ENCODE peak calls at places on chromosomes 3 and 15, in eight cellular contexts. O, T, P, S, A, I, J and Z are unnamed samples.

GRCh38 chr15:27956285-27956684 is 142.8 kb downstream of the OCA2 start:
- DNase-seq in O (no peak), T (no peak), P (peak), S (no peak), A (no peak), I (no peak), J (no peak), Z (no peak)

GRCh38 chr3:179272385-179272784 is 21.5 kb upstream of the KCNMB3 start:
- DNase-seq in O (no peak), T (no peak), P (no peak), S (no peak), A (no peak), I (no peak), J (no peak), Z (no peak)

GRCh38 chr3:28053759-28054158 is 187.7 kb upstream of the CMC1 start:
- DNase-seq in O (no peak), T (no peak), P (no peak), S (no peak), A (no peak), I (no peak), J (no peak), Z (no peak)

GRCh38 chr15:65066635-65067333 is 1.0 kb downstream of the RASL12 start:
- DNase-seq in O (no peak), T (no peak), P (peak), S (peak), A (no peak), I (no peak), J (no peak), Z (no peak)

GRCh38 chr3:99783009-99783573 is 34.6 kb upstream of the CMSS1 start:
- DNase-seq in O (no peak), T (peak), P (no peak), S (no peak), A (no peak), I (no peak), J (no peak), Z (no peak)

GRCh38 chr3:21013566-21013965 is 737.4 kb downstream of the ZNF385D start:
- DNase-seq in O (no peak), T (no peak), P (no peak), S (no peak), A (no peak), I (no peak), J (no peak), Z (no peak)

GRCh38 chr3:69739204-69740102 is at the start of gene MITF:
- DNase-seq in O (peak), T (peak), P (peak), S (peak), A (peak), I (peak), J (peak), Z (peak)

GRCh38 chr15:89898628-89899302 is 5.0 kb upstream of the AP3S2 start:
- DNase-seq in O (no peak), T (no peak), P (peak), S (no peak), A (peak), I (no peak), J (peak), Z (peak)

GRCh38 chr3:30577788-30578187 is 28.6 kb upstream of the TGFBR2 start:
- DNase-seq in O (no peak), T (no peak), P (no peak), S (no peak), A (no peak), I (no peak), J (no peak), Z (no peak)

GRCh38 chr3:172104471-172105072 is 65.2 kb downstream of the FNDC3B start:
- DNase-seq in O (no peak), T (no peak), P (peak), S (no peak), A (no peak), I (no peak), J (no peak), Z (no peak)

GRCh38 chr3:156787926-156788663 is 38.1 kb upstream of the LEKR1 start:
- DNase-seq in O (no peak), T (peak), P (no peak), S (no peak), A (peak), I (no peak), J (peak), Z (peak)

GRCh38 chr3:61236556-61236955 is 14.7 kb downstream of the FHIT start:
- DNase-seq in O (no peak), T (no peak), P (no peak), S (no peak), A (peak), I (no peak), J (no peak), Z (peak)

GRCh38 chr3:183636221-183637105 is 1.0 kb downstream of the KLHL24 start:
- DNase-seq in O (peak), T (peak), P (peak), S (peak), A (peak), I (peak), J (peak), Z (peak)

GRCh38 chr3:106345353-106346027 is 476.7 kb upstream of the CBLB start:
- DNase-seq in O (no peak), T (peak), P (no peak), S (no peak), A (no peak), I (no peak), J (peak), Z (no peak)

GRCh38 chr15:56832125-56832524 is 86.3 kb upstream of the TCF12 start:
- DNase-seq in O (peak), T (no peak), P (no peak), S (peak), A (no peak), I (no peak), J (no peak), Z (no peak)

GRCh38 chr15:31391687-31392671 is 65.3 kb downstream of the KLF13 start:
- DNase-seq in O (peak), T (peak), P (peak), S (peak), A (peak), I (peak), J (no peak), Z (peak)

GRCh38 chr15:100120111-100120510 is 221.7 kb downstream of the ADAMTS17 start:
- DNase-seq in O (no peak), T (no peak), P (no peak), S (no peak), A (no peak), I (no peak), J (no peak), Z (no peak)

GRCh38 chr3:48042071-48042760 is 26.0 kb upstream of the MAP4 start:
- DNase-seq in O (no peak), T (no peak), P (no peak), S (no peak), A (no peak), I (no peak), J (peak), Z (no peak)

GRCh38 chr15:59632714-59633113 is 21.1 kb downstream of the GCNT3 start:
- DNase-seq in O (no peak), T (no peak), P (peak), S (no peak), A (no peak), I (no peak), J (no peak), Z (no peak)

GRCh38 chr3:151265866-151266265 is 12.5 kb downstream of the P2RY14 start:
- DNase-seq in O (no peak), T (no peak), P (no peak), S (no peak), A (peak), I (no peak), J (no peak), Z (peak)

GRCh38 chr3:72347819-72348319 is 500.4 kb downstream of the SHQ1 start:
- DNase-seq in O (peak), T (peak), P (peak), S (peak), A (no peak), I (peak), J (peak), Z (no peak)

GRCh38 chr15:60720493-60721231 is 241.7 kb upstream of the ICE2 start:
- DNase-seq in O (no peak), T (no peak), P (no peak), S (no peak), A (peak), I (no peak), J (no peak), Z (peak)

DNA sequence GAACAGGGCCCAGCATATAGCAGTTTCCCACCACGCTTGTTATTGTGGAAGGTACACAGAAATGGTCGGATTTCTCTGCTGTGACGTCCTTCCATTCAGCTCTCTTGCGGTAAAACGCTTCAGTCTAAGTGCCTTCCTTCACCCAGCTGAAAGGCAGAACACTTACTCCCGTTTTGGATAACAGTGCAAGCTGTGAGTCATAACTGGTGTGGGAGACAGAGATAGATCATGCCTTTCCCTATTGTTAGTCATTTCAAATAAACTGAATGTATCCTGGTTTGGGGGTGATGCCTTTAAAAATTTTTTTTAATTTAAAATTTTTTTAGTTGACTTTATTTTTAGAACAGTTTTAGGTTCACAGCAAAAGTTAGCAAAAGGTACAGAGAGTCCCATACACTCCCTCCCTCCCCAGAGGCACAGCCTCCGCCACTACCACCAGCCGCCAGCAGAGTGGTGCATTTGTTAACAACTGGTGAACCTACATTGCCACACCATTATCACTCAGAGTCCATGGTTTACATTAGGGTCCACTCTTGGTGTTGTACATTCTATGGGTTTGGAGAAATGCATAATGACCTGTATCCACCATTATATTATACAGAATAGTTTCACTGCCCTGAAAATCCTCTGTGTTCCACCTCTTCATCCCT is 94.9 kb upstream of the NSMCE3 start:
- DNase-seq in O (no peak), T (peak), P (no peak), S (no peak), A (no peak), I (no peak), J (no peak), Z (no peak)
- TF ChIP-seq CTCF in O (no peak), T (peak), P (peak), S (peak), A (peak), I (no peak), J (no peak), Z (no peak)

GRCh38 chr15:90930861-90931629 is 1.3 kb downstream of the HDDC3 start:
- DNase-seq in O (peak), T (no peak), P (no peak), S (peak), A (no peak), I (no peak), J (no peak), Z (no peak)

GRCh38 chr15:90933310-90933709 is 961 bp upstream of the HDDC3 start:
- DNase-seq in O (no peak), T (no peak), P (no peak), S (no peak), A (no peak), I (no peak), J (no peak), Z (no peak)

GRCh38 chr15:90931737-90932659 is at the start of gene HDDC3:
- DNase-seq in O (peak), T (peak), P (peak), S (peak), A (peak), I (peak), J (peak), Z (peak)

GRCh38 chr15:90934256-90934948 is 683 bp upstream of the UNC45A start:
- DNase-seq in O (peak), T (peak), P (peak), S (peak), A (peak), I (peak), J (peak), Z (peak)

DNA sequence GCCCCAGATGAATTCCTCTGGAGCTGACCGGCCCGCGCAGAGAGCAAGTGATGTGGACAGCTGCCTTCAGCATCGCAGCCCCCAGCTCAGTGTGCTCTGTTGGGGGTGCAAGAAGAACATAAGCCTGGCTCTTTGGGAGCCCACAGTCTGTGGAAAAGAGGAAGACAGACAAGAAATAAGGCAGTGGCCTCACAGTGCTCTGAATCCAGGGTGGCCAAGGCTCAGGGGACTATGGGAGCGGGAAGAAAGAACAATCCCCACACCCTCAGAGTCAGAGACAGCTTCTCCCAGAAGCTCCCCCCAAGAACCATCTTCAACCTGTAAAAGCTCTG is 277 bp upstream of the HDDC3 start:
- DNase-seq in O (no peak), T (no peak), P (no peak), S (no peak), A (no peak), I (no peak), J (no peak), Z (no peak)
- TF ChIP-seq CTCF in O (peak), T (no peak), P (peak), S (no peak), A (no peak), I (peak), J (peak), Z (no peak)

GRCh38 chr3:147939425-147940196 is 530.4 kb downstream of the ZIC1 start:
- DNase-seq in O (no peak), T (no peak), P (peak), S (no peak), A (no peak), I (no peak), J (no peak), Z (no peak)

GRCh38 chr3:147937891-147938290 is 528.7 kb downstream of the ZIC1 start:
- DNase-seq in O (no peak), T (no peak), P (no peak), S (no peak), A (no peak), I (no peak), J (no peak), Z (no peak)

GRCh38 chr3:147940846-147941245 is 531.7 kb downstream of the ZIC1 start:
- DNase-seq in O (no peak), T (no peak), P (no peak), S (no peak), A (no peak), I (no peak), J (no peak), Z (no peak)

GRCh38 chr3:147941984-147942383 is 532.8 kb downstream of the ZIC1 start:
- DNase-seq in O (no peak), T (no peak), P (no peak), S (no peak), A (no peak), I (no peak), J (no peak), Z (no peak)

DNA sequence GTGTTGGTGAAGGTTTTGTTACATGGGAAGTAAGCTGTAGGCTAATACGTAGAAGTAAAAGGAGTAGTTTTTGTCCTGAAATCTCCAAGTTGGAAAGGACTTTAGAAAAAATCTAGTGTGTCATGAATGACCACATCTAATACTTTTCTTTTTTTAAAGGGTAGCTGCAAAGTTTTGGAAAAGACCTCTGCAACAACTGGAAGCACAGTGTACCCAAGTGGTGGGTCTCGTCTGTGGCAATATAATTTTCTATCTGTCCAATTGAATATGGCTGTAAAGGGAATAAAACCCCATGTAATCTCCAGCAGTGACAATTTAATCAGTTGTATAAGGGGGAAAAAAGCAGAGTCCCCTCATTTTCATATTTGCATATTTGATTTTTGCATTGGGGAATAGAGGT is 531.2 kb downstream of the ZIC1 start:
- DNase-seq in O (no peak), T (no peak), P (no peak), S (no peak), A (no peak), I (no peak), J (no peak), Z (no peak)
- TF ChIP-seq CTCF in O (no peak), T (no peak), P (no peak), S (no peak), A (no peak), I (no peak), J (no peak), Z (no peak)

DNA sequence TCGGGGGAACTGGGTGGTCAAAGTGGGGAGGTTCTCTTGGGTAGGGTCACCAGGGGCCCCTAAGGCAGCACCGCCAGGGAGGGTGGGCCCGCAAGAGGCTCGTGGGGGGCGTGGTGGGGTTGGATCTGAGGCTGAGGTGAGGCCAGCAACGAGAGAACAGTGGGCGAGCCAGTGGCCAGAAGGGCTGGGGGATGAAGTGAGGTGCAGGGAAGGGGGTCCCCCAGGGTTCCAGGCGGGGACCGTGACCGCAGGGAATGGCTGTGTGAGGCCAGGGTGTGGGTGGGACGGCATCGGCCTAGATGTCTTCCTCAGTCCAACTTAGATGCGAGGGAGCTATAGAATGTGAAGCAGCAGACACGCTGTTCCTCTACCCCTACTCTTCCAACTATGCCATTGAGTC is 78.2 kb downstream of the SNRK start:
- DNase-seq in O (no peak), T (no peak), P (no peak), S (no peak), A (no peak), I (no peak), J (no peak), Z (no peak)
- TF ChIP-seq CTCF in O (no peak), T (no peak), P (no peak), S (no peak), A (no peak), I (no peak), J (no peak), Z (no peak)

DNA sequence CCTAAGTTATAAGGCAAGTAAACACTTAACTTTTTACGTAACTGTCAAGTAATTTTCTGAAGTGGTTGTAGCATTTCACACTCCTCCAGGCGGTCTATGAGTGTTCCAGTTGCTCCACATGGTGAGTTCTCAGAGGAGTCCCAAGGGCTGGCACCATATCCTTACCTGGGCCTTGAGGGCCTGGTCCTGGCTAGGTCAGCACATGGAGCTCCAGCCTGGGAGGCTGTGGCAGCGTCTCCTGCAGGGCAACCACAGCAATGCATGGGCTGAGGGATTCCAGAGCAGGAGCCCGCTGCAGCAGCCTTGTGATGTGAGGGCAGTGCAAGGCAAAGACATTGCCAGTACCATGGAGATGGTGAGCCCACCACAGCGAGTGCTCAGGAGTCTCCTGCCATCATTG is 32.2 kb upstream of the LYZL4 start:
- DNase-seq in O (no peak), T (no peak), P (no peak), S (no peak), A (no peak), I (no peak), J (no peak), Z (no peak)
- TF ChIP-seq CTCF in O (no peak), T (peak), P (no peak), S (no peak), A (peak), I (no peak), J (no peak), Z (peak)

DNA sequence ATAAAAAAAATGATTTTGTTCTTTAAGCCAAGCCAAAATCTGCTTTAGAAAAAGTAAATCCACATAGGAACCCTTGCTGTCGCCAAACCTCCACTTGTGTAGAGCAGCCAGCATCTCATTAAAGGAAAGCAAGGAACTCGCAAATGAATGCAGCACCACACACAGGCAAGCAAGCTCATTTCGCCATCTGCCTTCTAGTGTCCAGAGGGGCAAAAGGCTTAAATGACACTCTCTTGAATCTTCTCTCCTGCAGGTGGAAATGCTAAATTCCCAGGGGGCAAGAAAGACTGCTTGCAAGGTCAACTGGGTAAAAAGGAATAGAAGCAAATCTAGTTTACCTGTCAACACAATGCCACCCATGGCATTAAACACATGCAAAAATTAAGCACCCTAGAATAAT is 2.4 kb downstream of the MB21D2 start:
- DNase-seq in O (no peak), T (no peak), P (no peak), S (no peak), A (peak), I (no peak), J (peak), Z (peak)
- TF ChIP-seq CTCF in O (no peak), T (peak), P (no peak), S (no peak), A (peak), I (no peak), J (peak), Z (peak)

DNA sequence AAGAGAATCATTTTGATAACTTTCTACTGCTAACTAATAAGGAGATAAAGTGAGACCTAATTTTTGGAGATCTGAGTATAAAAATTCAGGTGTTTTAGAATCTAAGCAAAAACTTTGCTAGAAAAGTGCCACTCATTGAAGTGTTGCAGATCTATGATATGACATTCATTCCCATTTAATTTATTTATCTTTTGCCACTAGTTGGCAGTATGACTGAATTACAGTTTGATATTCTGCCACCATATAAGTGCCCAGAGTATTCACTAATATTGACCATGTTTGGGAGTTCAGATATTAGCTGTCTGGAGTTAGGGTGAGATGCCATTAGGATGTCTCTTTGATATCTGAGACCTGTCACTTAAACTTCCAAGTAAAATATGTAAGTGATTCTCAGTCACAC is 251.3 kb upstream of the GBE1 start:
- DNase-seq in O (no peak), T (no peak), P (no peak), S (no peak), A (no peak), I (no peak), J (no peak), Z (no peak)
- TF ChIP-seq CTCF in O (no peak), T (no peak), P (no peak), S (no peak), A (no peak), I (no peak), J (peak), Z (no peak)

DNA sequence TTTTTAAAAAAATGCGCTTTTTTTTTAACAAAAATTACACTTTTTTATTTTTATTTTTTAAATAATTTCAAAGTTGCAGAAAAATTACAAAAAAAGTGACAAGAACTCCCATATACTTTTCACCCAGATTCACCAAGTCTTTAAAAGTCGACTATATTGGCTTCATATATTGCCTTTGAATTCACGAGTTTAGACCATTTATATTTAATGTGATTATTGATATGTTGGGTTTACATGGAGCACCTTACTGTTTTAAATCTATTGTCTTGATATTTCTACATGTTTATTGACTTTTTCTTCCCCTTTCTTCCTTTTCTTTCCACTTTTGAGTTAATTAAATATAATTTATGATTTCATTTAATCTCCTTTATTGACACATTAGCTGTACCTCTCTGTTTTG is 127.2 kb downstream of the OPA1 start:
- DNase-seq in O (no peak), T (no peak), P (no peak), S (no peak), A (no peak), I (no peak), J (no peak), Z (no peak)
- TF ChIP-seq CTCF in O (no peak), T (no peak), P (no peak), S (no peak), A (no peak), I (no peak), J (no peak), Z (no peak)